ENCODE peak calls at places on chromosome 21, in seven cellular contexts. N is astrocyte of the spinal cord, Y is Kasumi-1, F is iris pigment epithelial cell, G is iPS DF 6.9, B is NCI-H1092 treated with DMSO at 0.1 percent for 48 hours, X is AML-193. R is an unnamed sample.

GRCh38 chr21:33801424-33802405 is 113.9 kb downstream of the ATP5PO start:
- DNase-seq in N (peak; percentile 82), Y (peak; percentile 58), F (peak; percentile 82), G (no peak), B (peak; percentile 93), X (no peak), R (no peak)

GRCh38 chr21:43859747-43860214 is 5.2 kb upstream of the AGPAT3 start:
- DNase-seq in N (no peak), Y (no peak), F (no peak), G (no peak), B (no peak), X (no peak), R (no peak)

GRCh38 chr21:45089964-45090363 is 15.6 kb downstream of the ADARB1 start:
- DNase-seq in N (no peak), Y (no peak), F (no peak), G (no peak), B (no peak), X (no peak), R (no peak)

GRCh38 chr21:41861255-41861654 is 17.9 kb downstream of the PRDM15 start:
- DNase-seq in N (no peak), Y (no peak), F (no peak), G (no peak), B (no peak), X (no peak), R (no peak)

GRCh38 chr21:17527711-17528110 is 14.9 kb downstream of the CXADR start:
- DNase-seq in N (no peak), Y (no peak), F (peak; percentile 30), G (no peak), B (no peak), X (no peak), R (peak; percentile 50)

GRCh38 chr21:16770279-16770678 is 742.6 kb upstream of the CXADR start:
- DNase-seq in N (peak; percentile 12), Y (no peak), F (no peak), G (no peak), B (no peak), X (no peak), R (no peak)

GRCh38 chr21:45140346-45140940 is 66.1 kb downstream of the ADARB1 start:
- DNase-seq in N (peak; percentile 92), Y (peak; percentile 94), F (peak; percentile 94), G (peak; percentile 76), B (peak; percentile 83), X (peak; percentile 87), R (peak; percentile 76)

GRCh38 chr21:41164981-41165650 is 2.8 kb upstream of the BACE2 start:
- DNase-seq in N (no peak), Y (no peak), F (no peak), G (no peak), B (no peak), X (no peak), R (no peak)

GRCh38 chr21:42414553-42414927 is 10.8 kb downstream of the UBASH3A start:
- DNase-seq in N (no peak), Y (no peak), F (no peak), G (no peak), B (no peak), X (no peak), R (no peak)

GRCh38 chr21:35475768-35476167 is 426.7 kb upstream of the RUNX1 start:
- DNase-seq in N (peak; percentile 44), Y (peak; percentile 90), F (peak; percentile 93), G (no peak), B (no peak), X (peak; percentile 91), R (no peak)

GRCh38 chr21:26810266-26810665 is 34.9 kb downstream of the ADAMTS1 start:
- DNase-seq in N (no peak), Y (no peak), F (no peak), G (no peak), B (no peak), X (no peak), R (no peak)

GRCh38 chr21:46322351-46323226 is 1.1 kb downstream of the C21orf58 start:
- DNase-seq in N (peak; percentile 46), Y (peak; percentile 27), F (peak; percentile 57), G (no peak), B (peak; percentile 14), X (peak; percentile 22), R (no peak)

GRCh38 chr21:37047079-37047478 is 25.8 kb downstream of the PIGP start:
- DNase-seq in N (no peak), Y (no peak), F (no peak), G (no peak), B (no peak), X (no peak), R (no peak)

GRCh38 chr21:24870633-24871032 is 736.6 kb downstream of the MRPL39 start:
- DNase-seq in N (no peak), Y (no peak), F (no peak), G (no peak), B (no peak), X (no peak), R (no peak)

GRCh38 chr21:42829417-42829816 is 49.9 kb downstream of the WDR4 start:
- DNase-seq in N (no peak), Y (no peak), F (no peak), G (no peak), B (no peak), X (no peak), R (no peak)

GRCh38 chr21:44846485-44847260 is 26.8 kb downstream of the PTTG1IP start:
- DNase-seq in N (no peak), Y (peak; percentile 90), F (peak; percentile 57), G (no peak), B (peak; percentile 42), X (peak; percentile 53), R (no peak)

GRCh38 chr21:41868062-41868710 is 11.0 kb downstream of the PRDM15 start:
- DNase-seq in N (peak; percentile 20), Y (no peak), F (no peak), G (no peak), B (no peak), X (no peak), R (no peak)

GRCh38 chr21:39882186-39882882 is 15.1 kb downstream of the PCP4 start:
- DNase-seq in N (peak; percentile 1), Y (no peak), F (no peak), G (no peak), B (peak; percentile 57), X (no peak), R (no peak)

GRCh38 chr21:27545754-27546349 is 579.0 kb upstream of the ADAMTS5 start:
- DNase-seq in N (no peak), Y (no peak), F (no peak), G (no peak), B (peak; percentile 60), X (no peak), R (no peak)

GRCh38 chr21:44089001-44089911 is 17.9 kb upstream of the PWP2 start:
- DNase-seq in N (no peak), Y (peak; percentile 89), F (no peak), G (no peak), B (no peak), X (no peak), R (no peak)

GRCh38 chr21:38887750-38888149 is 82.0 kb downstream of the ETS2 start:
- DNase-seq in N (no peak), Y (no peak), F (no peak), G (no peak), B (no peak), X (no peak), R (no peak)

GRCh38 chr21:40255665-40256064 is 388.4 kb downstream of the PCP4 start:
- DNase-seq in N (no peak), Y (no peak), F (no peak), G (no peak), B (no peak), X (no peak), R (no peak)

GRCh38 chr21:41745971-41746743 is 20.7 kb downstream of the RIPK4 start:
- DNase-seq in N (no peak), Y (no peak), F (no peak), G (no peak), B (no peak), X (no peak), R (no peak)

GRCh38 chr21:34885125-34885524 is 164.0 kb downstream of the RUNX1 start:
- DNase-seq in N (peak; percentile 36), Y (no peak), F (no peak), G (no peak), B (no peak), X (no peak), R (no peak)

GRCh38 chr21:46183910-46184624 is at the start of gene SPATC1L:
- DNase-seq in N (peak; percentile 40), Y (peak; percentile 44), F (peak; percentile 80), G (no peak), B (peak; percentile 45), X (peak; percentile 14), R (no peak)

GRCh38 chr21:34553199-34553952 is 41.4 kb upstream of the KCNE1 start:
- DNase-seq in N (peak; percentile 84), Y (no peak), F (peak; percentile 74), G (no peak), B (no peak), X (no peak), R (no peak)

GRCh38 chr21:36700961-36701911 is 2.3 kb downstream of the SIM2 start:
- DNase-seq in N (no peak), Y (no peak), F (no peak), G (no peak), B (no peak), X (no peak), R (no peak)

GRCh38 chr21:30629173-30629572 is 5.8 kb upstream of the KRTAP20-2 start:
- DNase-seq in N (no peak), Y (peak; percentile 43), F (peak; percentile 4), G (no peak), B (no peak), X (no peak), R (no peak)

GRCh38 chr21:44701541-44701940 is 4.6 kb downstream of the KRTAP10-12 start:
- DNase-seq in N (no peak), Y (no peak), F (no peak), G (no peak), B (peak; percentile 39), X (no peak), R (no peak)

GRCh38 chr21:39601194-39601940 is 11.4 kb upstream of the B3GALT5 start:
- DNase-seq in N (no peak), Y (no peak), F (no peak), G (no peak), B (no peak), X (no peak), R (no peak)

GRCh38 chr21:36297938-36298572 is 21.9 kb upstream of the MORC3 start:
- DNase-seq in N (no peak), Y (peak; percentile 93), F (peak; percentile 16), G (no peak), B (no peak), X (peak; percentile 80), R (no peak)

GRCh38 chr21:33199516-33200217 is 30.1 kb upstream of the IFNAR2 start:
- DNase-seq in N (peak; percentile 93), Y (peak; percentile 98), F (peak; percentile 94), G (peak; percentile 37), B (peak; percentile 70), X (peak; percentile 92), R (peak; percentile 75)

GRCh38 chr21:36330904-36331303 is 10.9 kb downstream of the MORC3 start:
- DNase-seq in N (peak; percentile 49), Y (peak; percentile 71), F (peak; percentile 56), G (no peak), B (peak; percentile 36), X (peak; percentile 53), R (no peak)

GRCh38 chr21:27246741-27247140 is 279.9 kb upstream of the ADAMTS5 start:
- DNase-seq in N (peak; percentile 55), Y (no peak), F (peak; percentile 59), G (no peak), B (no peak), X (no peak), R (no peak)

GRCh38 chr21:46368533-46369285 is 44.8 kb downstream of the PCNT start:
- DNase-seq in N (no peak), Y (peak; percentile 41), F (no peak), G (no peak), B (no peak), X (no peak), R (no peak)

GRCh38 chr21:37687001-37687400 is 229.3 kb downstream of the KCNJ6 start:
- DNase-seq in N (no peak), Y (no peak), F (no peak), G (no peak), B (no peak), X (no peak), R (no peak)